ENCODE peak calls at places on chromosomes 4 and X, in five cellular contexts. E is activated T-cell treated with anti-CD3 and anti-CD28 coated beads, Interleukin-2, amount 50 U/mL, for 24 hours; S is stimulated activated CD4-positive, alpha-beta T cell treated with anti-CD3 and anti-CD28 coated beads, Interleukin-15, amount 100 ng/mL, for 1 hour; L is fibroblast of the conjunctiva; W is lower leg skin. J is an unnamed sample.

GRCh38 chrX:116379854-116380253 is 56.6 kb upstream of the SLC6A14 start:
- DNase-seq in E (no peak), S (no peak), L (peak), W (peak), J (peak)

GRCh38 chr4:73281396-73281795 is 22.8 kb upstream of the ANKRD17 start:
- DNase-seq in E (no peak), S (no peak), L (no peak), W (no peak), J (no peak)

GRCh38 chr4:71732706-71733105 is 51.2 kb downstream of the GC start:
- DNase-seq in E (no peak), S (no peak), L (peak), W (no peak), J (no peak)

GRCh38 chr4:159191989-159192388 is 89.1 kb downstream of the RAPGEF2 start:
- DNase-seq in E (no peak), S (no peak), L (peak), W (no peak), J (no peak)

GRCh38 chr4:8247047-8247930 is 22.3 kb upstream of the HTRA3 start:
- DNase-seq in E (no peak), S (no peak), L (no peak), W (peak), J (no peak)

GRCh38 chr4:114384629-114385028 is 214.0 kb upstream of the UGT8 start:
- DNase-seq in E (no peak), S (no peak), L (peak), W (no peak), J (no peak)

GRCh38 chrX:78199851-78200250 is 60.4 kb upstream of the TAF9B start:
- DNase-seq in E (no peak), S (no peak), L (no peak), W (no peak), J (no peak)

GRCh38 chr4:158050942-158051341 is 121.9 kb downstream of the GASK1B start:
- DNase-seq in E (no peak), S (no peak), L (no peak), W (no peak), J (no peak)

GRCh38 chr4:121597346-121597934 is 99.3 kb downstream of the ANXA5 start:
- DNase-seq in E (no peak), S (no peak), L (no peak), W (no peak), J (no peak)

GRCh38 chrX:37609727-37610126 is 38.3 kb downstream of the LANCL3 start:
- DNase-seq in E (no peak), S (no peak), L (no peak), W (no peak), J (no peak)

GRCh38 chrX:135463937-135464336 is 42.2 kb downstream of the SMIM10L2A start:
- DNase-seq in E (no peak), S (no peak), L (no peak), W (no peak), J (no peak)

GRCh38 chr4:8133897-8134542 is 24.6 kb downstream of the ABLIM2 start:
- DNase-seq in E (no peak), S (no peak), L (no peak), W (no peak), J (no peak)

GRCh38 chr4:86011117-86011516 is 348.7 kb downstream of the MAPK10 start:
- DNase-seq in E (no peak), S (no peak), L (peak), W (no peak), J (no peak)

GRCh38 chrX:290476-291166 is 9.4 kb downstream of the PLCXD1 start:
- DNase-seq in E (no peak), S (no peak), L (no peak), W (peak), J (no peak)

GRCh38 chr4:7992846-7993245 is 53.2 kb upstream of the AFAP1 start:
- DNase-seq in E (no peak), S (no peak), L (no peak), W (no peak), J (no peak)

GRCh38 chr4:150389896-150390530 is 191.9 kb upstream of the MAB21L2 start:
- DNase-seq in E (no peak), S (no peak), L (no peak), W (no peak), J (no peak)

GRCh38 chr4:27490315-27490714 is 629.7 kb downstream of the STIM2 start:
- DNase-seq in E (no peak), S (no peak), L (no peak), W (no peak), J (no peak)

GRCh38 chr4:55077577-55077976 is 47.8 kb downstream of the KDR start:
- DNase-seq in E (no peak), S (no peak), L (no peak), W (no peak), J (no peak)

GRCh38 chr4:148094149-148094548 is 348.1 kb downstream of the NR3C2 start:
- DNase-seq in E (no peak), S (no peak), L (no peak), W (no peak), J (no peak)

GRCh38 chrX:68669094-68669830 is 21.8 kb downstream of the STARD8 start:
- DNase-seq in E (no peak), S (no peak), L (no peak), W (no peak), J (no peak)

GRCh38 chr4:79897174-79897573 is 175.9 kb downstream of the ANTXR2 start:
- DNase-seq in E (no peak), S (no peak), L (no peak), W (no peak), J (no peak)

GRCh38 chr4:60683357-60683756 is 516.8 kb upstream of the ADGRL3 start:
- DNase-seq in E (no peak), S (no peak), L (peak), W (no peak), J (no peak)

GRCh38 chr4:168615294-168615693 is 118.4 kb downstream of the PALLD start:
- DNase-seq in E (no peak), S (no peak), L (no peak), W (no peak), J (no peak)

GRCh38 chr4:104500452-104500851 is 5.8 kb upstream of the CXXC4 start:
- DNase-seq in E (no peak), S (no peak), L (no peak), W (no peak), J (no peak)